ENCODE peak calls at places on chromosome 22, in eight cellular contexts. One of them, this sample, is unnamed.

GRCh38 chr22:24486501-24486921 is 8.6 kb upstream of the UPB1 start:
- DNase-seq in SW480: no peak
- DNase-seq in coronary artery: no peak
- DNase-seq in C1 segment of cervical spinal cord: no peak
- DNase-seq in stimulated activated CD4-positive, alpha-beta T cell treated with anti-CD3 and anti-CD28 coated beads, Interleukin-4, amount 100 ng/mL, for 24 hours: peak
- DNase-seq in activated naive CD4-positive, alpha-beta T cell treated with anti-CD3 and anti-CD28 coated beads, Interleukin-2, amount 50 U/mL, for 16 hours: no peak
- DNase-seq in left lung: no peak
- DNase-seq in sigmoid colon: no peak
- DNase-seq in this sample: no peak

GRCh38 chr22:38728899-38729796 is 23.4 kb downstream of the GTPBP1 start:
- DNase-seq in SW480: no peak
- DNase-seq in coronary artery: no peak
- DNase-seq in C1 segment of cervical spinal cord: no peak
- DNase-seq in stimulated activated CD4-positive, alpha-beta T cell treated with anti-CD3 and anti-CD28 coated beads, Interleukin-4, amount 100 ng/mL, for 24 hours: no peak
- DNase-seq in activated naive CD4-positive, alpha-beta T cell treated with anti-CD3 and anti-CD28 coated beads, Interleukin-2, amount 50 U/mL, for 16 hours: no peak
- DNase-seq in left lung: peak
- DNase-seq in sigmoid colon: no peak
- DNase-seq in this sample: no peak

GRCh38 chr22:32050678-32051515 is 7.8 kb downstream of the SLC5A1 start:
- DNase-seq in SW480: peak
- DNase-seq in coronary artery: no peak
- DNase-seq in C1 segment of cervical spinal cord: no peak
- DNase-seq in stimulated activated CD4-positive, alpha-beta T cell treated with anti-CD3 and anti-CD28 coated beads, Interleukin-4, amount 100 ng/mL, for 24 hours: peak
- DNase-seq in activated naive CD4-positive, alpha-beta T cell treated with anti-CD3 and anti-CD28 coated beads, Interleukin-2, amount 50 U/mL, for 16 hours: peak
- DNase-seq in left lung: no peak
- DNase-seq in sigmoid colon: no peak
- DNase-seq in this sample: peak

GRCh38 chr22:35661377-35661937 is 13.2 kb downstream of the APOL6 start:
- DNase-seq in SW480: no peak
- DNase-seq in coronary artery: no peak
- DNase-seq in C1 segment of cervical spinal cord: no peak
- DNase-seq in stimulated activated CD4-positive, alpha-beta T cell treated with anti-CD3 and anti-CD28 coated beads, Interleukin-4, amount 100 ng/mL, for 24 hours: peak
- DNase-seq in activated naive CD4-positive, alpha-beta T cell treated with anti-CD3 and anti-CD28 coated beads, Interleukin-2, amount 50 U/mL, for 16 hours: no peak
- DNase-seq in left lung: no peak
- DNase-seq in sigmoid colon: no peak
- DNase-seq in this sample: no peak

GRCh38 chr22:17734197-17734596 is 40.1 kb downstream of the BID start:
- DNase-seq in SW480: no peak
- DNase-seq in coronary artery: no peak
- DNase-seq in C1 segment of cervical spinal cord: no peak
- DNase-seq in stimulated activated CD4-positive, alpha-beta T cell treated with anti-CD3 and anti-CD28 coated beads, Interleukin-4, amount 100 ng/mL, for 24 hours: peak
- DNase-seq in activated naive CD4-positive, alpha-beta T cell treated with anti-CD3 and anti-CD28 coated beads, Interleukin-2, amount 50 U/mL, for 16 hours: no peak
- DNase-seq in left lung: no peak
- DNase-seq in sigmoid colon: no peak
- DNase-seq in this sample: peak

GRCh38 chr22:39474351-39474991 is 17.7 kb downstream of the MGAT3 start:
- DNase-seq in SW480: no peak
- DNase-seq in coronary artery: no peak
- DNase-seq in C1 segment of cervical spinal cord: no peak
- DNase-seq in stimulated activated CD4-positive, alpha-beta T cell treated with anti-CD3 and anti-CD28 coated beads, Interleukin-4, amount 100 ng/mL, for 24 hours: no peak
- DNase-seq in activated naive CD4-positive, alpha-beta T cell treated with anti-CD3 and anti-CD28 coated beads, Interleukin-2, amount 50 U/mL, for 16 hours: no peak
- DNase-seq in left lung: no peak
- DNase-seq in sigmoid colon: no peak
- DNase-seq in this sample: no peak

GRCh38 chr22:17194213-17194612 is 25.0 kb downstream of the ADA2 start:
- DNase-seq in SW480: no peak
- DNase-seq in coronary artery: no peak
- DNase-seq in C1 segment of cervical spinal cord: no peak
- DNase-seq in stimulated activated CD4-positive, alpha-beta T cell treated with anti-CD3 and anti-CD28 coated beads, Interleukin-4, amount 100 ng/mL, for 24 hours: no peak
- DNase-seq in activated naive CD4-positive, alpha-beta T cell treated with anti-CD3 and anti-CD28 coated beads, Interleukin-2, amount 50 U/mL, for 16 hours: no peak
- DNase-seq in left lung: no peak
- DNase-seq in sigmoid colon: no peak
- DNase-seq in this sample: no peak

GRCh38 chr22:46734830-46735453 is 3.1 kb downstream of the CERK start:
- DNase-seq in SW480: no peak
- DNase-seq in coronary artery: no peak
- DNase-seq in C1 segment of cervical spinal cord: no peak
- DNase-seq in stimulated activated CD4-positive, alpha-beta T cell treated with anti-CD3 and anti-CD28 coated beads, Interleukin-4, amount 100 ng/mL, for 24 hours: peak
- DNase-seq in activated naive CD4-positive, alpha-beta T cell treated with anti-CD3 and anti-CD28 coated beads, Interleukin-2, amount 50 U/mL, for 16 hours: peak
- DNase-seq in left lung: peak
- DNase-seq in sigmoid colon: no peak
- DNase-seq in this sample: peak

GRCh38 chr22:36369004-36369921 is 18.5 kb downstream of the MYH9 start:
- DNase-seq in SW480: peak
- DNase-seq in coronary artery: no peak
- DNase-seq in C1 segment of cervical spinal cord: no peak
- DNase-seq in stimulated activated CD4-positive, alpha-beta T cell treated with anti-CD3 and anti-CD28 coated beads, Interleukin-4, amount 100 ng/mL, for 24 hours: peak
- DNase-seq in activated naive CD4-positive, alpha-beta T cell treated with anti-CD3 and anti-CD28 coated beads, Interleukin-2, amount 50 U/mL, for 16 hours: peak
- DNase-seq in left lung: no peak
- DNase-seq in sigmoid colon: no peak
- DNase-seq in this sample: no peak

GRCh38 chr22:17268501-17269223 is 49.4 kb upstream of the ADA2 start:
- DNase-seq in SW480: no peak
- DNase-seq in coronary artery: no peak
- DNase-seq in C1 segment of cervical spinal cord: no peak
- DNase-seq in stimulated activated CD4-positive, alpha-beta T cell treated with anti-CD3 and anti-CD28 coated beads, Interleukin-4, amount 100 ng/mL, for 24 hours: no peak
- DNase-seq in activated naive CD4-positive, alpha-beta T cell treated with anti-CD3 and anti-CD28 coated beads, Interleukin-2, amount 50 U/mL, for 16 hours: no peak
- DNase-seq in left lung: no peak
- DNase-seq in sigmoid colon: no peak
- DNase-seq in this sample: no peak

GRCh38 chr22:23065069-23065451 is 5.3 kb upstream of the GNAZ start:
- DNase-seq in SW480: no peak
- DNase-seq in coronary artery: peak
- DNase-seq in C1 segment of cervical spinal cord: no peak
- DNase-seq in stimulated activated CD4-positive, alpha-beta T cell treated with anti-CD3 and anti-CD28 coated beads, Interleukin-4, amount 100 ng/mL, for 24 hours: no peak
- DNase-seq in activated naive CD4-positive, alpha-beta T cell treated with anti-CD3 and anti-CD28 coated beads, Interleukin-2, amount 50 U/mL, for 16 hours: no peak
- DNase-seq in left lung: no peak
- DNase-seq in sigmoid colon: no peak
- DNase-seq in this sample: no peak

GRCh38 chr22:35966314-35967045 is 62.1 kb downstream of the RBFOX2 start:
- DNase-seq in SW480: no peak
- DNase-seq in coronary artery: no peak
- DNase-seq in C1 segment of cervical spinal cord: no peak
- DNase-seq in stimulated activated CD4-positive, alpha-beta T cell treated with anti-CD3 and anti-CD28 coated beads, Interleukin-4, amount 100 ng/mL, for 24 hours: no peak
- DNase-seq in activated naive CD4-positive, alpha-beta T cell treated with anti-CD3 and anti-CD28 coated beads, Interleukin-2, amount 50 U/mL, for 16 hours: no peak
- DNase-seq in left lung: no peak
- DNase-seq in sigmoid colon: no peak
- DNase-seq in this sample: no peak

GRCh38 chr22:48218889-48219420 is 1456.5 kb downstream of the TBC1D22A start:
- DNase-seq in SW480: no peak
- DNase-seq in coronary artery: peak
- DNase-seq in C1 segment of cervical spinal cord: no peak
- DNase-seq in stimulated activated CD4-positive, alpha-beta T cell treated with anti-CD3 and anti-CD28 coated beads, Interleukin-4, amount 100 ng/mL, for 24 hours: no peak
- DNase-seq in activated naive CD4-positive, alpha-beta T cell treated with anti-CD3 and anti-CD28 coated beads, Interleukin-2, amount 50 U/mL, for 16 hours: no peak
- DNase-seq in left lung: no peak
- DNase-seq in sigmoid colon: no peak
- DNase-seq in this sample: no peak

GRCh38 chr22:28012811-28013460 is 93.9 kb upstream of the PITPNB start:
- DNase-seq in SW480: peak
- DNase-seq in coronary artery: no peak
- DNase-seq in C1 segment of cervical spinal cord: no peak
- DNase-seq in stimulated activated CD4-positive, alpha-beta T cell treated with anti-CD3 and anti-CD28 coated beads, Interleukin-4, amount 100 ng/mL, for 24 hours: no peak
- DNase-seq in activated naive CD4-positive, alpha-beta T cell treated with anti-CD3 and anti-CD28 coated beads, Interleukin-2, amount 50 U/mL, for 16 hours: no peak
- DNase-seq in left lung: peak
- DNase-seq in sigmoid colon: no peak
- DNase-seq in this sample: no peak

GRCh38 chr22:40636380-40637180 is at the start of gene MRTFA:
- DNase-seq in SW480: peak
- DNase-seq in coronary artery: peak
- DNase-seq in C1 segment of cervical spinal cord: peak
- DNase-seq in stimulated activated CD4-positive, alpha-beta T cell treated with anti-CD3 and anti-CD28 coated beads, Interleukin-4, amount 100 ng/mL, for 24 hours: peak
- DNase-seq in activated naive CD4-positive, alpha-beta T cell treated with anti-CD3 and anti-CD28 coated beads, Interleukin-2, amount 50 U/mL, for 16 hours: peak
- DNase-seq in left lung: peak
- DNase-seq in sigmoid colon: peak
- DNase-seq in this sample: peak

GRCh38 chr22:16958475-16958874 is 49.5 kb downstream of the GAB4 start:
- DNase-seq in SW480: no peak
- DNase-seq in coronary artery: no peak
- DNase-seq in C1 segment of cervical spinal cord: no peak
- DNase-seq in stimulated activated CD4-positive, alpha-beta T cell treated with anti-CD3 and anti-CD28 coated beads, Interleukin-4, amount 100 ng/mL, for 24 hours: no peak
- DNase-seq in activated naive CD4-positive, alpha-beta T cell treated with anti-CD3 and anti-CD28 coated beads, Interleukin-2, amount 50 U/mL, for 16 hours: no peak
- DNase-seq in left lung: no peak
- DNase-seq in sigmoid colon: no peak
- DNase-seq in this sample: no peak

GRCh38 chr22:24502540-24502939 is 7.4 kb downstream of the UPB1 start:
- DNase-seq in SW480: no peak
- DNase-seq in coronary artery: no peak
- DNase-seq in C1 segment of cervical spinal cord: no peak
- DNase-seq in stimulated activated CD4-positive, alpha-beta T cell treated with anti-CD3 and anti-CD28 coated beads, Interleukin-4, amount 100 ng/mL, for 24 hours: no peak
- DNase-seq in activated naive CD4-positive, alpha-beta T cell treated with anti-CD3 and anti-CD28 coated beads, Interleukin-2, amount 50 U/mL, for 16 hours: no peak
- DNase-seq in left lung: no peak
- DNase-seq in sigmoid colon: no peak
- DNase-seq in this sample: no peak

GRCh38 chr22:45163074-45163416 is 680 bp upstream of the NUP50 start:
- DNase-seq in SW480: peak
- DNase-seq in coronary artery: no peak
- DNase-seq in C1 segment of cervical spinal cord: no peak
- DNase-seq in stimulated activated CD4-positive, alpha-beta T cell treated with anti-CD3 and anti-CD28 coated beads, Interleukin-4, amount 100 ng/mL, for 24 hours: no peak
- DNase-seq in activated naive CD4-positive, alpha-beta T cell treated with anti-CD3 and anti-CD28 coated beads, Interleukin-2, amount 50 U/mL, for 16 hours: no peak
- DNase-seq in left lung: no peak
- DNase-seq in sigmoid colon: peak
- DNase-seq in this sample: no peak

GRCh38 chr22:23397618-23398567 is 182.2 kb downstream of the IGLL1 start:
- DNase-seq in SW480: no peak
- DNase-seq in coronary artery: no peak
- DNase-seq in C1 segment of cervical spinal cord: no peak
- DNase-seq in stimulated activated CD4-positive, alpha-beta T cell treated with anti-CD3 and anti-CD28 coated beads, Interleukin-4, amount 100 ng/mL, for 24 hours: no peak
- DNase-seq in activated naive CD4-positive, alpha-beta T cell treated with anti-CD3 and anti-CD28 coated beads, Interleukin-2, amount 50 U/mL, for 16 hours: no peak
- DNase-seq in left lung: no peak
- DNase-seq in sigmoid colon: peak
- DNase-seq in this sample: no peak

GRCh38 chr22:43110927-43111623 is 525 bp downstream of the BIK start:
- DNase-seq in SW480: peak
- DNase-seq in coronary artery: no peak
- DNase-seq in C1 segment of cervical spinal cord: no peak
- DNase-seq in stimulated activated CD4-positive, alpha-beta T cell treated with anti-CD3 and anti-CD28 coated beads, Interleukin-4, amount 100 ng/mL, for 24 hours: peak
- DNase-seq in activated naive CD4-positive, alpha-beta T cell treated with anti-CD3 and anti-CD28 coated beads, Interleukin-2, amount 50 U/mL, for 16 hours: peak
- DNase-seq in left lung: peak
- DNase-seq in sigmoid colon: no peak
- DNase-seq in this sample: no peak

GRCh38 chr22:31150615-31151014 is 9.4 kb upstream of the RNF185 start:
- DNase-seq in SW480: peak
- DNase-seq in coronary artery: no peak
- DNase-seq in C1 segment of cervical spinal cord: no peak
- DNase-seq in stimulated activated CD4-positive, alpha-beta T cell treated with anti-CD3 and anti-CD28 coated beads, Interleukin-4, amount 100 ng/mL, for 24 hours: no peak
- DNase-seq in activated naive CD4-positive, alpha-beta T cell treated with anti-CD3 and anti-CD28 coated beads, Interleukin-2, amount 50 U/mL, for 16 hours: no peak
- DNase-seq in left lung: no peak
- DNase-seq in sigmoid colon: no peak
- DNase-seq in this sample: no peak

GRCh38 chr22:26748845-26749244 is 91.5 kb downstream of the MIAT start:
- DNase-seq in SW480: no peak
- DNase-seq in coronary artery: no peak
- DNase-seq in C1 segment of cervical spinal cord: no peak
- DNase-seq in stimulated activated CD4-positive, alpha-beta T cell treated with anti-CD3 and anti-CD28 coated beads, Interleukin-4, amount 100 ng/mL, for 24 hours: no peak
- DNase-seq in activated naive CD4-positive, alpha-beta T cell treated with anti-CD3 and anti-CD28 coated beads, Interleukin-2, amount 50 U/mL, for 16 hours: no peak
- DNase-seq in left lung: no peak
- DNase-seq in sigmoid colon: no peak
- DNase-seq in this sample: no peak

GRCh38 chr22:47056776-47057470 is 294.5 kb downstream of the TBC1D22A start:
- DNase-seq in SW480: no peak
- DNase-seq in coronary artery: no peak
- DNase-seq in C1 segment of cervical spinal cord: no peak
- DNase-seq in stimulated activated CD4-positive, alpha-beta T cell treated with anti-CD3 and anti-CD28 coated beads, Interleukin-4, amount 100 ng/mL, for 24 hours: no peak
- DNase-seq in activated naive CD4-positive, alpha-beta T cell treated with anti-CD3 and anti-CD28 coated beads, Interleukin-2, amount 50 U/mL, for 16 hours: no peak
- DNase-seq in left lung: peak
- DNase-seq in sigmoid colon: peak
- DNase-seq in this sample: no peak

GRCh38 chr22:22871536-22872278 is 15.9 kb upstream of the IGLL5 start:
- DNase-seq in SW480: no peak
- DNase-seq in coronary artery: no peak
- DNase-seq in C1 segment of cervical spinal cord: no peak
- DNase-seq in stimulated activated CD4-positive, alpha-beta T cell treated with anti-CD3 and anti-CD28 coated beads, Interleukin-4, amount 100 ng/mL, for 24 hours: no peak
- DNase-seq in activated naive CD4-positive, alpha-beta T cell treated with anti-CD3 and anti-CD28 coated beads, Interleukin-2, amount 50 U/mL, for 16 hours: no peak
- DNase-seq in left lung: no peak
- DNase-seq in sigmoid colon: no peak
- DNase-seq in this sample: no peak

GRCh38 chr22:48891688-48892380 is 935.8 kb downstream of the BRD1 start:
- DNase-seq in SW480: no peak
- DNase-seq in coronary artery: no peak
- DNase-seq in C1 segment of cervical spinal cord: no peak
- DNase-seq in stimulated activated CD4-positive, alpha-beta T cell treated with anti-CD3 and anti-CD28 coated beads, Interleukin-4, amount 100 ng/mL, for 24 hours: no peak
- DNase-seq in activated naive CD4-positive, alpha-beta T cell treated with anti-CD3 and anti-CD28 coated beads, Interleukin-2, amount 50 U/mL, for 16 hours: no peak
- DNase-seq in left lung: no peak
- DNase-seq in sigmoid colon: no peak
- DNase-seq in this sample: no peak

GRCh38 chr22:50399751-50400331 is 56.7 kb downstream of the PPP6R2 start:
- DNase-seq in SW480: peak
- DNase-seq in coronary artery: no peak
- DNase-seq in C1 segment of cervical spinal cord: no peak
- DNase-seq in stimulated activated CD4-positive, alpha-beta T cell treated with anti-CD3 and anti-CD28 coated beads, Interleukin-4, amount 100 ng/mL, for 24 hours: peak
- DNase-seq in activated naive CD4-positive, alpha-beta T cell treated with anti-CD3 and anti-CD28 coated beads, Interleukin-2, amount 50 U/mL, for 16 hours: no peak
- DNase-seq in left lung: peak
- DNase-seq in sigmoid colon: no peak
- DNase-seq in this sample: no peak

This sample was measured in GF-D8.